ENCODE peak calls at places on chromosome 18, in ten cellular contexts. D is posterior vena cava; H is GM12865; A is H4; T is EL; X is NCI-H1092 treated with DMSO at 0.1 percent for 48 hours; O is stimulated activated CD8-positive, alpha-beta memory T cell treated with anti-CD3 and anti-CD28 coated beads, Interleukin-7, amount 100 ng/mL, for 1 hour; G is NCI-H1436; M is mesothelial cell of epicardium; Y is neural crest cell. E is an unnamed sample.

GRCh38 chr18:43800584-43800983 is 523.3 kb upstream of the SYT4 start:
- DNase-seq in D (no peak), H (no peak), A (no peak), T (no peak), X (no peak), O (no peak), G (peak), M (no peak), Y (no peak), E (no peak)

GRCh38 chr18:48797841-48798255 is 152.9 kb downstream of the SMAD7 start:
- DNase-seq in D (no peak), H (no peak), A (no peak), T (no peak), X (peak), O (no peak), G (no peak), M (peak), Y (no peak), E (peak)

GRCh38 chr18:63817441-63818051 is 42.3 kb downstream of the SERPINB7 start:
- DNase-seq in D (no peak), H (no peak), A (no peak), T (peak), X (no peak), O (no peak), G (no peak), M (no peak), Y (no peak), E (no peak)

GRCh38 chr18:34694611-34695165 is 15.4 kb upstream of the DTNA start:
- DNase-seq in D (no peak), H (no peak), A (no peak), T (no peak), X (peak), O (no peak), G (no peak), M (no peak), Y (no peak), E (no peak)

GRCh38 chr18:49023281-49023937 is 72.6 kb upstream of the SMAD7 start:
- DNase-seq in D (peak), H (peak), A (no peak), T (no peak), X (no peak), O (no peak), G (no peak), M (peak), Y (no peak), E (no peak)

GRCh38 chr18:54845788-54846187 is 17.5 kb downstream of the RAB27B start:
- DNase-seq in D (no peak), H (no peak), A (no peak), T (peak), X (no peak), O (no peak), G (no peak), M (no peak), Y (no peak), E (no peak)

GRCh38 chr18:46459789-46460455 is 197.1 kb downstream of the LOXHD1 start:
- DNase-seq in D (no peak), H (no peak), A (no peak), T (no peak), X (no peak), O (no peak), G (no peak), M (no peak), Y (no peak), E (no peak)

GRCh38 chr18:79947881-79948610 is 3.4 kb downstream of the SLC66A2 start:
- DNase-seq in D (peak), H (no peak), A (no peak), T (no peak), X (no peak), O (no peak), G (no peak), M (no peak), Y (no peak), E (no peak)

GRCh38 chr18:45521777-45522176 is 93.5 kb upstream of the SLC14A2 start:
- DNase-seq in D (peak), H (peak), A (peak), T (peak), X (no peak), O (no peak), G (no peak), M (no peak), Y (no peak), E (no peak)

GRCh38 chr18:24266124-24266523 is 127.3 kb downstream of the CABYR start:
- DNase-seq in D (no peak), H (no peak), A (no peak), T (no peak), X (no peak), O (no peak), G (no peak), M (no peak), Y (no peak), E (no peak)

GRCh38 chr18:7678801-7679200 is 111.7 kb downstream of the PTPRM start:
- DNase-seq in D (no peak), H (no peak), A (no peak), T (no peak), X (no peak), O (no peak), G (no peak), M (no peak), Y (no peak), E (no peak)

GRCh38 chr18:79629606-79630005 is 50.0 kb upstream of the CTDP1 start:
- DNase-seq in D (no peak), H (no peak), A (no peak), T (no peak), X (no peak), O (no peak), G (no peak), M (no peak), Y (no peak), E (no peak)

GRCh38 chr18:36158261-36158867 is 28.7 kb downstream of the ELP2 start:
- DNase-seq in D (no peak), H (no peak), A (no peak), T (peak), X (no peak), O (no peak), G (no peak), M (no peak), Y (no peak), E (no peak)

GRCh38 chr18:76336241-76336640 is 158.8 kb downstream of the ZNF516 start:
- DNase-seq in D (no peak), H (no peak), A (no peak), T (no peak), X (peak), O (no peak), G (peak), M (no peak), Y (no peak), E (no peak)

GRCh38 chr18:47254341-47254939 is 3.0 kb upstream of the SKOR2 start:
- DNase-seq in D (no peak), H (peak), A (no peak), T (peak), X (no peak), O (no peak), G (no peak), M (peak), Y (peak), E (peak)

GRCh38 chr18:7766383-7766782 is 199.3 kb downstream of the PTPRM start:
- DNase-seq in D (peak), H (no peak), A (no peak), T (no peak), X (no peak), O (no peak), G (no peak), M (no peak), Y (no peak), E (no peak)

GRCh38 chr18:58363767-58364540 is 264.9 kb downstream of the ALPK2 start:
- DNase-seq in D (no peak), H (no peak), A (no peak), T (peak), X (no peak), O (no peak), G (no peak), M (no peak), Y (no peak), E (no peak)

GRCh38 chr18:23313379-23313778 is 139.7 kb upstream of the RIOK3 start:
- DNase-seq in D (no peak), H (peak), A (no peak), T (no peak), X (no peak), O (no peak), G (no peak), M (no peak), Y (no peak), E (no peak)

GRCh38 chr18:52536039-52536438 is 196.0 kb downstream of the DCC start:
- DNase-seq in D (no peak), H (no peak), A (no peak), T (no peak), X (no peak), O (no peak), G (no peak), M (no peak), Y (no peak), E (peak)

E was measured in OCI-M1.